ENCODE peak calls at places on chromosomes 16 and 17, in ten cellular contexts. J is progenitor cell of endocrine pancreas, I is OCI-LY7, H is colonic mucosa, P is heart left ventricle, S is AG04450, F is lung, B is neural progenitor cell, O is activated B cell treated with CpG ODN at 0.5 μM for 24 hours, D is astrocyte of the spinal cord. A is an unnamed sample.

GRCh38 chr17:19460695-19461094 is 49.7 kb downstream of the RNF112 start:
- DNase-seq in J (no peak), I (peak; percentile 14), H (peak; percentile 38), P (no peak), S (no peak), F (no peak), B (no peak), O (no peak), D (no peak), A (no peak)

GRCh38 chr16:728131-728889 is 1.4 kb downstream of the HAGHL start:
- DNase-seq in J (no peak), I (peak; percentile 85), H (peak; percentile 77), P (peak; percentile 65), S (no peak), F (no peak), B (peak; percentile 72), O (peak; percentile 71), D (peak; percentile 83), A (no peak)

GRCh38 chr16:9364721-9365693 is 273.6 kb downstream of the HAPSTR1 start:
- DNase-seq in J (no peak), I (no peak), H (peak; percentile 38), P (peak; percentile 71), S (no peak), F (peak; percentile 53), B (no peak), O (no peak), D (no peak), A (no peak)

GRCh38 chr17:30323262-30323894 is 10.5 kb downstream of the TMIGD1 start:
- DNase-seq in J (no peak), I (peak; percentile 87), H (no peak), P (no peak), S (no peak), F (no peak), B (no peak), O (no peak), D (no peak), A (no peak)

GRCh38 chr16:66030036-66030435 is 336.5 kb upstream of the CDH5 start:
- DNase-seq in J (no peak), I (no peak), H (no peak), P (no peak), S (peak; percentile 61), F (no peak), B (no peak), O (no peak), D (peak; percentile 77), A (no peak)

GRCh38 chr17:51365090-51365489 is 104.7 kb downstream of the UTP18 start:
- DNase-seq in J (no peak), I (no peak), H (no peak), P (no peak), S (no peak), F (no peak), B (no peak), O (no peak), D (no peak), A (no peak)

GRCh38 chr17:81101614-81102306 is 63.5 kb upstream of the PVALEF start:
- DNase-seq in J (peak; percentile 91), I (peak; percentile 93), H (peak; percentile 84), P (peak; percentile 77), S (peak; percentile 48), F (peak; percentile 83), B (peak; percentile 94), O (peak; percentile 84), D (peak; percentile 72), A (peak; percentile 72)

GRCh38 chr17:494601-495195 is 142.1 kb upstream of the RPH3AL start:
- DNase-seq in J (no peak), I (no peak), H (no peak), P (no peak), S (no peak), F (no peak), B (no peak), O (no peak), D (no peak), A (no peak)

GRCh38 chr16:2252806-2253148 is 1.4 kb upstream of the ECI1 start:
- DNase-seq in J (no peak), I (no peak), H (no peak), P (no peak), S (no peak), F (no peak), B (no peak), O (no peak), D (no peak), A (no peak)

GRCh38 chr17:56754523-56755208 is 79.1 kb downstream of the C17orf67 start:
- DNase-seq in J (no peak), I (no peak), H (no peak), P (no peak), S (no peak), F (no peak), B (peak; percentile 27), O (no peak), D (peak; percentile 59), A (no peak)

GRCh38 chr16:528111-529011 is 849 bp downstream of the CAPN15 start:
- DNase-seq in J (no peak), I (peak; percentile 37), H (peak; percentile 85), P (peak; percentile 34), S (no peak), F (peak; percentile 47), B (peak; percentile 62), O (peak; percentile 35), D (peak; percentile 37), A (no peak)

GRCh38 chr17:48352630-48353029 is 77.4 kb downstream of the SKAP1 start:
- DNase-seq in J (no peak), I (no peak), H (no peak), P (no peak), S (no peak), F (no peak), B (no peak), O (no peak), D (no peak), A (no peak)

GRCh38 chr16:1331712-1332617 is 1.5 kb upstream of the BAIAP3 start:
- DNase-seq in J (peak; percentile 54), I (peak; percentile 97), H (peak; percentile 60), P (peak; percentile 73), S (no peak), F (peak; percentile 66), B (peak; percentile 85), O (peak; percentile 59), D (peak; percentile 36), A (no peak)

GRCh38 chr16:25012525-25012991 is 2.6 kb downstream of the ARHGAP17 start:
- DNase-seq in J (no peak), I (no peak), H (peak; percentile 66), P (no peak), S (no peak), F (no peak), B (no peak), O (no peak), D (peak; percentile 73), A (no peak)

DNA sequence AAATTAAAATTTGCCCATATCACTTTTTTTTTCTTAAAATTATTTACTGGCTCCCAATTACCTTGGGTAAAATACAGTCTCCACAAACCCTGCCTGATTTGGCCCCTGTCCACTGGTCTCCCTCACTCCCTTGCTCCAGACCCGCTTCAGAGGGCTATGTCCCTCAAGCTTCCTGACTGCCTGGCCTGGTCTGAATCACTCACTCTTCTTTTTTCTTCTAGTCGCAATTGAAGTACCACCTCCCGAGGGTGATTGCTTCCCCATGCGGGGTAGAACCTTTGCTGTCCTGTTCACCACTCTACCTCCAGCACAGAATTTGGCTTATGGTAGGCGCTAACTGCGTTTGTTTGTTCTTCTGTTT is 598 bp upstream of the PGAP3 start:
- DNase-seq in J (no peak), I (no peak), H (no peak), P (no peak), S (no peak), F (no peak), B (no peak), O (no peak), D (no peak), A (no peak)
- TF ChIP-seq CTCF in J (no peak), I (no peak), H (no peak), P (no peak), S (no peak), F (no peak), B (no peak), O (no peak), D (no peak), A (no peak)

DNA sequence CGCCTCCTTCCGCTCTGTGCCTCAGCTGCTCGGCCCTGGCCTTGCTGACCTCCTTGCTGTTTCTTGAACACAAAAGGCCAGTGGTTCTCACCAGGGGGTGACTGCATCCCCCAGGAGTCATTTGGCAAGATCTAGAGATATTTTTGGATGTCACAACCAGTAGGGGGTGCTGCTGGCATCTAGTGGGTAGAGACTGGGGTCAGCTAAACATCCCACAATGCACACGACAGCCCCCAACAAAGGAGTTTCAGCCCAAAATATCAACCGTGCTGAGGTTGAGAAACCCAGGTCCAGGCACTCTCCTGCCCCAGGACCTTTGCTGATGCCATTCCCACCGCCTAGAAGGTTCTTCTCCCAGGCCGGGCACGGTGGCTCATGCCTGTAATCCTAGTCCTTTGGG is 39.7 kb downstream of the ABCC6 start:
- DNase-seq in J (no peak), I (peak; percentile 21), H (no peak), P (no peak), S (no peak), F (no peak), B (peak; percentile 41), O (no peak), D (no peak), A (no peak)
- TF ChIP-seq CTCF in J (peak; percentile 15), I (peak; percentile 69), H (no peak), P (no peak), S (peak; percentile 11), F (no peak), B (peak; percentile 49), O (no peak), D (no peak), A (no peak)

DNA sequence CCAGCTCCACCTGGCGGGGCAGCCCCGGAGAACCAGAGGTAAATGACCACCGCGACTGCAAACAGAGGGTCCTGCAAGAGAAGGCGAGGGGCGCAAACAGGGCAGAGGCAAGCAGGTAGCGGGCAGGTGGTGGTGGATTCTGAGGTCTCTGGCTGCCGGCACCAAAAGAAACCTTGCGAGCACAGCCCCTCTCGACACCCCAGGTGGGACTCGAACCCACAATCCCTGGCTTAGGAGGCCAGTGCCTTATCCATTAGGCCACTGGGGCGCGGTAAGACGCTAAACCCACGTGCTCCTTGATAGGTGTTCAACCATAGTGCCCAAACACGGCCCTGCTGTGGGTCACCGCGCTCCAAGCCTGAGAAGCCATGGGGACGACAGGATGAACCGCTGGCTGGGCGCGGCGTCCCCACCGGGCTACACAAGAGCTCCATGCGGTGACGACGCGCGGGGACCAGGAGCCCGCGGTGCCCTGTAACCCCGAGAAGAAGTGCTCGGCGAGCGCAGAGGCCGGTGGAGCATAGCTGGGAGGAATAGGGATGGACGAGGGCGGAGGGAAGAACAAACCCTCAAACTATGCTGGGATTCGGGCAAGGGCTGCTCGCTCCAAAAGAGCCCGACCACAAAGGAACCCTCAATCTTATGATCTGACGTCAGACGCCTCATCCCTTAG is 12.4 kb downstream of the ATP5PD start:
- DNase-seq in J (peak; percentile 71), I (peak; percentile 74), H (peak; percentile 94), P (peak; percentile 85), S (peak; percentile 73), F (peak; percentile 87), B (peak; percentile 94), O (peak; percentile 76), D (peak; percentile 87), A (peak; percentile 92)
- TF ChIP-seq CTCF in J (peak; percentile 14), I (no peak), H (no peak), P (no peak), S (no peak), F (no peak), B (peak; percentile 27), O (no peak), D (no peak), A (no peak)

DNA sequence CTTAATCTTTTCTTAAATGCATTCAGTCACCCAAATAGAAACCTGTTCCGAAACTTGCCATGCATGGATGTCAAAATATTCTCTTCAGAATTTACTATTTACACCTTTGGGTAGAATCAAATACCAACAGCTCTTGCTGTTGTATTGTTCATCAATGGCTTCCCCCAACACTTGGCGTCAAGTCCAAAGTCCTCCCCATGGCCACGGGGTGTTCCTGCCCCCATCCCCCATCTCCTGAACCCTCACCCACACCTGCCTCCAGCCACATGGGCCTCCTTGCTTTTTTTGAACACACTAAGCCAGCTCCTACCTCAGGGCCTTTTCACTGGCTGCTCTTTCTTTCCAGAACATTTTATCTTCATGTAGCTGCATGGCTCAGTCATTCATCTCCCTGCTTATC is 4.0 kb upstream of the FAM171A2 start:
- DNase-seq in J (no peak), I (no peak), H (no peak), P (no peak), S (no peak), F (no peak), B (no peak), O (no peak), D (no peak), A (no peak)
- TF ChIP-seq CTCF in J (no peak), I (no peak), H (no peak), P (no peak), S (no peak), F (no peak), B (no peak), O (no peak), D (no peak), A (no peak)

A was measured in mesothelial cell of epicardium.